ENCODE peak calls at places on chromosomes 2 and 18, in ten cellular contexts. One of them, this sample, is unnamed.

GRCh38 chr2:105763076-105763475 is 18.4 kb downstream of the NCK2 start:
- DNase-seq in GM13976: no peak
- DNase-seq in neural progenitor cell: no peak
- DNase-seq in Daoy: no peak
- DNase-seq in activated effector memory CD4-positive, alpha-beta T cell treated with Interleukin-2 at 50 U/mL for 16 hours: no peak
- DNase-seq in transverse colon: no peak
- DNase-seq in HEK293T: no peak
- DNase-seq in NCI-H2081: no peak
- DNase-seq in ELR: no peak
- DNase-seq in kidney glomerular epithelial cell: no peak
- DNase-seq in this sample: no peak

GRCh38 chr2:153105829-153106578 is 372.6 kb downstream of the RPRM start:
- DNase-seq in GM13976: no peak
- DNase-seq in neural progenitor cell: no peak
- DNase-seq in Daoy: no peak
- DNase-seq in activated effector memory CD4-positive, alpha-beta T cell treated with Interleukin-2 at 50 U/mL for 16 hours: no peak
- DNase-seq in transverse colon: no peak
- DNase-seq in HEK293T: no peak
- DNase-seq in NCI-H2081: no peak
- DNase-seq in ELR: peak; percentile 3
- DNase-seq in kidney glomerular epithelial cell: peak; percentile 21
- DNase-seq in this sample: no peak

GRCh38 chr2:11558206-11558886 is 24.5 kb downstream of the GREB1 start:
- DNase-seq in GM13976: no peak
- DNase-seq in neural progenitor cell: no peak
- DNase-seq in Daoy: no peak
- DNase-seq in activated effector memory CD4-positive, alpha-beta T cell treated with Interleukin-2 at 50 U/mL for 16 hours: no peak
- DNase-seq in transverse colon: no peak
- DNase-seq in HEK293T: no peak
- DNase-seq in NCI-H2081: no peak
- DNase-seq in ELR: no peak
- DNase-seq in kidney glomerular epithelial cell: no peak
- DNase-seq in this sample: no peak

GRCh38 chr18:54871231-54871630 is 43.0 kb downstream of the RAB27B start:
- DNase-seq in GM13976: no peak
- DNase-seq in neural progenitor cell: no peak
- DNase-seq in Daoy: no peak
- DNase-seq in activated effector memory CD4-positive, alpha-beta T cell treated with Interleukin-2 at 50 U/mL for 16 hours: no peak
- DNase-seq in transverse colon: no peak
- DNase-seq in HEK293T: no peak
- DNase-seq in NCI-H2081: no peak
- DNase-seq in ELR: no peak
- DNase-seq in kidney glomerular epithelial cell: no peak
- DNase-seq in this sample: no peak

GRCh38 chr18:67035026-67035425 is 431.1 kb upstream of the CDH19 start:
- DNase-seq in GM13976: no peak
- DNase-seq in neural progenitor cell: no peak
- DNase-seq in Daoy: no peak
- DNase-seq in activated effector memory CD4-positive, alpha-beta T cell treated with Interleukin-2 at 50 U/mL for 16 hours: no peak
- DNase-seq in transverse colon: no peak
- DNase-seq in HEK293T: no peak
- DNase-seq in NCI-H2081: no peak
- DNase-seq in ELR: no peak
- DNase-seq in kidney glomerular epithelial cell: no peak
- DNase-seq in this sample: no peak

GRCh38 chr2:160878622-160879021 is 281.6 kb upstream of the TANK start:
- DNase-seq in GM13976: no peak
- DNase-seq in neural progenitor cell: peak; percentile 68
- DNase-seq in Daoy: no peak
- DNase-seq in activated effector memory CD4-positive, alpha-beta T cell treated with Interleukin-2 at 50 U/mL for 16 hours: no peak
- DNase-seq in transverse colon: no peak
- DNase-seq in HEK293T: no peak
- DNase-seq in NCI-H2081: no peak
- DNase-seq in ELR: no peak
- DNase-seq in kidney glomerular epithelial cell: no peak
- DNase-seq in this sample: no peak

GRCh38 chr2:217331577-217332139 is 471.8 kb upstream of the TNP1 start:
- DNase-seq in GM13976: no peak
- DNase-seq in neural progenitor cell: no peak
- DNase-seq in Daoy: peak; percentile 67
- DNase-seq in activated effector memory CD4-positive, alpha-beta T cell treated with Interleukin-2 at 50 U/mL for 16 hours: no peak
- DNase-seq in transverse colon: no peak
- DNase-seq in HEK293T: no peak
- DNase-seq in NCI-H2081: no peak
- DNase-seq in ELR: peak; percentile 80
- DNase-seq in kidney glomerular epithelial cell: peak; percentile 96
- DNase-seq in this sample: peak; percentile 42

GRCh38 chr2:48589170-48589767 is 28.4 kb upstream of the GTF2A1L start:
- DNase-seq in GM13976: peak; percentile 40
- DNase-seq in neural progenitor cell: peak; percentile 44
- DNase-seq in Daoy: peak; percentile 39
- DNase-seq in activated effector memory CD4-positive, alpha-beta T cell treated with Interleukin-2 at 50 U/mL for 16 hours: no peak
- DNase-seq in transverse colon: peak; percentile 9
- DNase-seq in HEK293T: peak; percentile 54
- DNase-seq in NCI-H2081: peak; percentile 14
- DNase-seq in ELR: peak; percentile 58
- DNase-seq in kidney glomerular epithelial cell: peak; percentile 31
- DNase-seq in this sample: no peak

GRCh38 chr2:214481204-214481603 is 70.3 kb downstream of the VWC2L start:
- DNase-seq in GM13976: no peak
- DNase-seq in neural progenitor cell: peak; percentile 5
- DNase-seq in Daoy: no peak
- DNase-seq in activated effector memory CD4-positive, alpha-beta T cell treated with Interleukin-2 at 50 U/mL for 16 hours: no peak
- DNase-seq in transverse colon: no peak
- DNase-seq in HEK293T: peak; percentile 7
- DNase-seq in NCI-H2081: no peak
- DNase-seq in ELR: no peak
- DNase-seq in kidney glomerular epithelial cell: no peak
- DNase-seq in this sample: no peak

GRCh38 chr2:232236200-232236599 is 142.4 kb upstream of the ALPP start:
- DNase-seq in GM13976: peak; percentile 58
- DNase-seq in neural progenitor cell: no peak
- DNase-seq in Daoy: no peak
- DNase-seq in activated effector memory CD4-positive, alpha-beta T cell treated with Interleukin-2 at 50 U/mL for 16 hours: no peak
- DNase-seq in transverse colon: no peak
- DNase-seq in HEK293T: no peak
- DNase-seq in NCI-H2081: no peak
- DNase-seq in ELR: peak; percentile 53
- DNase-seq in kidney glomerular epithelial cell: peak; percentile 13
- DNase-seq in this sample: no peak

GRCh38 chr2:99818842-99819241 is 323.5 kb downstream of the AFF3 start:
- DNase-seq in GM13976: no peak
- DNase-seq in neural progenitor cell: no peak
- DNase-seq in Daoy: no peak
- DNase-seq in activated effector memory CD4-positive, alpha-beta T cell treated with Interleukin-2 at 50 U/mL for 16 hours: no peak
- DNase-seq in transverse colon: no peak
- DNase-seq in HEK293T: no peak
- DNase-seq in NCI-H2081: peak; percentile 7
- DNase-seq in ELR: peak; percentile 66
- DNase-seq in kidney glomerular epithelial cell: no peak
- DNase-seq in this sample: no peak

GRCh38 chr2:210356944-210357343 is 42.0 kb upstream of the MYL1 start:
- DNase-seq in GM13976: no peak
- DNase-seq in neural progenitor cell: no peak
- DNase-seq in Daoy: no peak
- DNase-seq in activated effector memory CD4-positive, alpha-beta T cell treated with Interleukin-2 at 50 U/mL for 16 hours: no peak
- DNase-seq in transverse colon: no peak
- DNase-seq in HEK293T: no peak
- DNase-seq in NCI-H2081: no peak
- DNase-seq in ELR: no peak
- DNase-seq in kidney glomerular epithelial cell: no peak
- DNase-seq in this sample: no peak

GRCh38 chr2:240972201-240972600 is 26.2 kb upstream of the SNED1 start:
- DNase-seq in GM13976: no peak
- DNase-seq in neural progenitor cell: no peak
- DNase-seq in Daoy: no peak
- DNase-seq in activated effector memory CD4-positive, alpha-beta T cell treated with Interleukin-2 at 50 U/mL for 16 hours: no peak
- DNase-seq in transverse colon: no peak
- DNase-seq in HEK293T: no peak
- DNase-seq in NCI-H2081: no peak
- DNase-seq in ELR: no peak
- DNase-seq in kidney glomerular epithelial cell: no peak
- DNase-seq in this sample: no peak

GRCh38 chr2:131112477-131113027 is 7.4 kb downstream of the PLEKHB2 start:
- DNase-seq in GM13976: no peak
- DNase-seq in neural progenitor cell: no peak
- DNase-seq in Daoy: no peak
- DNase-seq in activated effector memory CD4-positive, alpha-beta T cell treated with Interleukin-2 at 50 U/mL for 16 hours: no peak
- DNase-seq in transverse colon: no peak
- DNase-seq in HEK293T: no peak
- DNase-seq in NCI-H2081: no peak
- DNase-seq in ELR: no peak
- DNase-seq in kidney glomerular epithelial cell: no peak
- DNase-seq in this sample: no peak

GRCh38 chr2:102604754-102605153 is 14.6 kb upstream of the SLC9A2 start:
- DNase-seq in GM13976: no peak
- DNase-seq in neural progenitor cell: peak; percentile 22
- DNase-seq in Daoy: no peak
- DNase-seq in activated effector memory CD4-positive, alpha-beta T cell treated with Interleukin-2 at 50 U/mL for 16 hours: no peak
- DNase-seq in transverse colon: peak; percentile 39
- DNase-seq in HEK293T: no peak
- DNase-seq in NCI-H2081: no peak
- DNase-seq in ELR: no peak
- DNase-seq in kidney glomerular epithelial cell: no peak
- DNase-seq in this sample: no peak

GRCh38 chr2:86079981-86080911 is 25.4 kb downstream of the POLR1A start:
- DNase-seq in GM13976: peak; percentile 70
- DNase-seq in neural progenitor cell: peak; percentile 81
- DNase-seq in Daoy: peak; percentile 56
- DNase-seq in activated effector memory CD4-positive, alpha-beta T cell treated with Interleukin-2 at 50 U/mL for 16 hours: peak; percentile 71
- DNase-seq in transverse colon: peak; percentile 91
- DNase-seq in HEK293T: peak; percentile 62
- DNase-seq in NCI-H2081: peak; percentile 47
- DNase-seq in ELR: peak; percentile 72
- DNase-seq in kidney glomerular epithelial cell: peak; percentile 1
- DNase-seq in this sample: peak; percentile 68